ENCODE peak calls at places on chromosomes 5 and 9, in four cellular contexts. T, G, V and W are unnamed samples. For H3K9me3, the result is how much of the 10 kb centered on the place peaks cover.

GRCh38 chr5:147878066-147878748 is at the start of gene SCGB3A2:
- DNase-seq in G (no peak), T (no peak), V (no peak), W (no peak)

GRCh38 chr5:74094096-74094778 is 468.2 kb downstream of the ARHGEF28 start:
- DNase-seq in G (no peak), T (no peak), V (no peak), W (no peak)

GRCh38 chr5:81171769-81172168 is 61.4 kb upstream of the CKMT2 start:
- DNase-seq in G (no peak), T (no peak), V (no peak), W (no peak)

GRCh38 chr9:136996361-136997281 is at the start of gene CLIC3:
- DNase-seq in G (no peak), V (peak), T (no peak), W (no peak)

GRCh38 chr5:84303315-84303714 is 81.4 kb downstream of the EDIL3 start:
- DNase-seq in V (no peak), T (no peak), G (no peak), W (no peak)

GRCh38 chr5:94832685-94833084 is 214.2 kb downstream of the SLF1 start:
- DNase-seq in V (no peak), T (no peak), G (no peak), W (no peak)

GRCh38 chr5:80251636-80252035 is 4.2 kb downstream of the SERINC5 start:
- DNase-seq in V (no peak), G (no peak), T (no peak), W (no peak)

GRCh38 chr5:96327728-96328127 is 105.3 kb downstream of the PCSK1 start:
- DNase-seq in V (no peak), G (no peak), T (no peak), W (no peak)

GRCh38 chr5:93621340-93621872 is 38.4 kb downstream of the NR2F1 start:
- DNase-seq in G (no peak), T (peak), V (no peak), W (no peak)

GRCh38 chr5:169192572-169192971 is 108.4 kb downstream of the SLIT3 start:
- DNase-seq in G (no peak), V (no peak), T (no peak), W (no peak)

GRCh38 chr9:135221951-135222631 is 134.6 kb downstream of the OLFM1 start:
- DNase-seq in V (no peak), G (no peak), T (no peak), W (no peak)

GRCh38 chr5:41600738-41601137 is 90.3 kb upstream of the PLCXD3 start:
- DNase-seq in V (no peak), G (no peak), T (no peak), W (no peak)

GRCh38 chr5:22787807-22788206 is 65.3 kb downstream of the CDH12 start:
- DNase-seq in T (no peak), G (no peak), V (no peak), W (no peak)

GRCh38 chr9:136088939-136089696 is 6.0 kb downstream of the NACC2 start:
- DNase-seq in V (no peak), G (no peak), T (peak), W (no peak)

GRCh38 chr5:75337366-75338021 is 474 bp downstream of the HMGCR start:
- DNase-seq in G (no peak), V (peak), T (no peak), W (no peak)

GRCh38 chr5:36392818-36393217 is 91.1 kb upstream of the RANBP3L start:
- DNase-seq in G (no peak), V (no peak), T (no peak), W (no peak)

GRCh38 chr5:142976861-142977260 is 206.7 kb downstream of the ARHGAP26 start:
- DNase-seq in T (no peak), V (no peak), G (no peak), W (no peak)

GRCh38 chr9:118108971-118109370 is 404.8 kb downstream of the TLR4 start:
- DNase-seq in V (no peak), T (no peak), G (no peak), W (no peak)

GRCh38 chr5:65050826-65051498 is 282.2 kb downstream of the CWC27 start:
- DNase-seq in V (no peak), T (no peak), G (no peak), W (no peak)

GRCh38 chr9:36704148-36704547 is 131.5 kb downstream of the MELK start:
- DNase-seq in G (no peak), T (no peak), V (no peak), W (no peak)

GRCh38 chr5:143168877-143169810 is 234.3 kb downstream of the NR3C1 start:
- DNase-seq in G (no peak), V (no peak), T (no peak), W (no peak)

GRCh38 chr9:123354806-123355508 is 1.0 kb upstream of the CRB2 start:
- DNase-seq in G (no peak), T (no peak), V (no peak), W (no peak)

GRCh38 chr9:121738969-121739368 is 87.5 kb downstream of the DAB2IP start:
- DNase-seq in G (peak), T (no peak), V (no peak), W (no peak)

GRCh38 chr9:109733690-109734089 is 46.3 kb upstream of the PALM2AKAP2 start:
- DNase-seq in V (no peak), T (no peak), G (no peak), W (no peak)

GRCh38 chr5:164532226-164532937 is 1027.0 kb downstream of the MAT2B start:
- DNase-seq in T (no peak), V (no peak), G (no peak), W (no peak)

GRCh38 chr9:4784403-4784802 is 8.3 kb upstream of the RCL1 start:
- DNase-seq in G (no peak), V (no peak), T (no peak), W (no peak)

GRCh38 chr5:118224546-118224945 is 763.8 kb downstream of the DTWD2 start:
- DNase-seq in V (no peak), T (no peak), G (no peak), W (no peak)

GRCh38 chr5:151612689-151613427 is 21.7 kb upstream of the FAT2 start:
- DNase-seq in G (no peak), V (no peak), T (no peak), W (no peak)

GRCh38 chr5:36945687-36946086 is 69.1 kb downstream of the NIPBL start:
- DNase-seq in V (no peak), G (no peak), T (no peak), W (no peak)

GRCh38 chr5:132489051-132489770 is 1.4 kb downstream of the IRF1 start:
- DNase-seq in V (no peak), T (peak), G (no peak), W (no peak)

DNA sequence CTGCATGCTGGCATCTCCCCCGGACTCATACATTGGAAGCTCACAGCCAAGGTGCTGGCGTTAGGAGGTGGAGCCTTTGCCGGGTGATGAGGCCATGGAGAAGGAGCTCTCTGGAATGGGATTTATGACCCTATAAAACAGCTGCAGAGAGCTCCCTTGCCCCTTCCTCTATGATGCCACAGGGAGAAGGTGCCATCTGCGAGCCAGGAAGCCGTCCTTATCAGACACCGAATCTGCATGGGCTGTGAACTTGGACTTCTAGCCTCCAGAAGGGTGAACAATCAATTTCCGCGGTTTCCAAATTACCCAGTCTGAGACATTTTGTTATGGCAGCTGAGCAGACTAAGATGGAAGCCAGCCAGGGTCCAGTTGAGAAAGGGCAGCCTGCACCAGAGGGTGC is 381.2 kb upstream of the IRX1 start:
- DNase-seq in G (no peak), T (no peak), V (no peak), W (no peak)
- H3K9me3 ChIP-seq in G (half or more), T (under half), V (under half), W (under half)

DNA sequence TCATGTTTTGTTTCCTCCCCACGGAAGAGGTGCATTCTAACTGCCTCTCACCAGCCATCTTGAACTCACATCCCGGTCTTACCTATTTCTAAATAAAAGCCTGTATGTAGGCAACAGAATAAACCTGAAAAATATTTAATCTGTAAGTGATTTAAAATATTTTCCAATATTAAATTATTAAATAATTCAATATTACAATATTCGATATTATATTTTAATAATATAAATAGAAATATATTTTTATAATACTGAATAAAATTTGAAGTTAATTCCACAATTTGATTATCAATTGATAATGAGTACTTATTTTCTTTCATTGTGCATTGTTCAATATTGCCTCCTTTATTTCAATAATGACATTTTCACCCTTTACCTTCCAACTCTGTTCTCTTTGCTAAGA is 404.4 kb downstream of the CYLC2 start:
- DNase-seq in T (no peak), V (no peak), G (no peak), W (no peak)
- H3K9me3 ChIP-seq in T (under half), V (under half), G (under half), W (under half)

GRCh38 chr9:88043647-88044046 is 69.3 kb upstream of the CDK20 start:
- DNase-seq in G (no peak), T (no peak), V (no peak), W (no peak)

GRCh38 chr9:88037285-88037845 is 63.0 kb upstream of the CDK20 start:
- DNase-seq in V (no peak), T (no peak), G (no peak), W (no peak)

GRCh38 chr9:88045686-88046085 is 71.4 kb upstream of the CDK20 start:
- DNase-seq in V (no peak), T (no peak), G (no peak), W (no peak)

GRCh38 chr9:88044200-88044599 is 69.9 kb upstream of the CDK20 start:
- DNase-seq in G (no peak), V (no peak), T (no peak), W (no peak)

GRCh38 chr9:88041447-88041846 is 67.1 kb upstream of the CDK20 start:
- DNase-seq in T (no peak), V (no peak), G (no peak), W (no peak)
- H3K9me3 ChIP-seq in T (under half), V (under half), G (under half), W (under half)

DNA sequence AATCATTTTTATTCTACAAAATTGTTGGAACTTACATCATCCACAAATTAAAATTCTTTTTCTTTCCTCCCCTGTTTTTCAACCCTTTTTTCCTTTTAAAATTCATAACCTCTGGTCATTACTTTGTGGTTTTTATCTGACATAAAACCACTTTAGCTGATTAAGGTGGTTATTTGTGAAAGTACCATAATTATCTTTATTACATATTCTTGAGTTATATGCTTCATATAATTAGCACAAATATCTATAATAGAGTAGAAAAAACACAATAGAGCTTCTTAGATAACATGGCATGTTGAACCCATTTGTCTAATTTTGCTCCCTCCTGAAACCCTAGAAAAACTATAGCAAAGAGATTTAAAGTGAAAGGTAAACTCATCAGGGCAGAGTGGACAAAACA is 22.9 kb upstream of the PPIC start:
- DNase-seq in V (no peak), G (no peak), T (no peak), W (no peak)
- H3K9me3 ChIP-seq in V (under half), G (under half), T (under half), W (under half)